ENCODE peak calls at places on chromosomes 6 and 20, in five cellular contexts. A, E, J, X and W are unnamed samples.

GRCh38 chr6:36927114-36927513 is 27.4 kb upstream of the PI16 start:
- DNase-seq in A (no peak), E (no peak), J (no peak), X (no peak), W (no peak)

GRCh38 chr6:48641544-48641943 is 530.5 kb upstream of the PTCHD4 start:
- DNase-seq in A (no peak), E (no peak), J (no peak), X (no peak), W (peak; percentile 51)

GRCh38 chr20:16701296-16701695 is 28.5 kb upstream of the SNRPB2 start:
- DNase-seq in A (peak; percentile 3), E (peak; percentile 2), J (no peak), X (no peak), W (no peak)

GRCh38 chr20:44198872-44199271 is 11.7 kb downstream of the OSER1 start:
- DNase-seq in A (no peak), E (no peak), J (no peak), X (no peak), W (no peak)

GRCh38 chr6:37155394-37156312 is 14.3 kb upstream of the PIM1 start:
- DNase-seq in A (peak; percentile 94), E (no peak), J (no peak), X (no peak), W (no peak)

GRCh38 chr6:1400126-1400850 is 10.9 kb downstream of the FOXF2 start:
- DNase-seq in A (no peak), E (no peak), J (no peak), X (no peak), W (no peak)

GRCh38 chr6:1986454-1987243 is 258.8 kb downstream of the GMDS start:
- DNase-seq in A (no peak), E (no peak), J (no peak), X (no peak), W (peak; percentile 13)

GRCh38 chr6:142958343-142958742 is 13.4 kb upstream of the HIVEP2 start:
- DNase-seq in A (no peak), E (no peak), J (no peak), X (no peak), W (no peak)

GRCh38 chr6:56004421-56004820 is 129.0 kb upstream of the BMP5 start:
- DNase-seq in A (no peak), E (no peak), J (no peak), X (no peak), W (no peak)

GRCh38 chr6:15906393-15906976 is 222.4 kb upstream of the MYLIP start:
- DNase-seq in A (no peak), E (no peak), J (no peak), X (no peak), W (no peak)

GRCh38 chr6:15909290-15910070 is 219.4 kb upstream of the MYLIP start:
- DNase-seq in A (no peak), E (no peak), J (no peak), X (no peak), W (no peak)

GRCh38 chr6:15911753-15912504 is 217.0 kb upstream of the MYLIP start:
- DNase-seq in A (no peak), E (no peak), J (no peak), X (no peak), W (no peak)

GRCh38 chr6:15907914-15908518 is 220.9 kb upstream of the MYLIP start:
- DNase-seq in A (no peak), E (no peak), J (no peak), X (no peak), W (no peak)

DNA sequence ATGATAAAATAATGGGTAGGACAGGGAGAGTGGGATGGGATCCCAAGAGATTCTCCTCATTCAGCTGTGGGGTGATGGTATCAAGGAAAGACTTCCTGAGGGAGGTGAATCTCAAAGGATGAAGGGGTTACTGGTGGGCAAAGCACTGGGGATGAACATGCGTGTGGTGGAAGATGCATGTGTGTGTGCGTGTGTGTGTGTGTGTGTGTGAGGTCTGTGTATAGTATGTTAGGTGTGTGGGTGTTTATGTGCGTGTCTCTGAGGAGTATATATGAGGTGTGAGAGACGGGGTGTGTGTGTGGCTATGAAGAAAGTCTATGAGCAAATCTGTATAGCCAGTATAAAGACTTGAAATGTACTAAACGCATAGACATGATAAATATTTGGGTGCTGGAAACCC is 220.0 kb upstream of the MYLIP start:
- DNase-seq in A (no peak), E (no peak), J (no peak), X (no peak), W (no peak)
- H3K27ac ChIP-seq in A (no peak overlapping the region), E (no peak overlapping the region), J (no peak overlapping the region), X (no peak overlapping the region), W (no peak overlapping the region)

GRCh38 chr6:87639373-87639772 is 49.4 kb downstream of the ORC3 start:
- DNase-seq in A (no peak), E (no peak), J (no peak), X (no peak), W (no peak)

GRCh38 chr6:87641065-87641692 is 51.2 kb downstream of the ORC3 start:
- DNase-seq in A (no peak), E (no peak), J (no peak), X (no peak), W (no peak)

DNA sequence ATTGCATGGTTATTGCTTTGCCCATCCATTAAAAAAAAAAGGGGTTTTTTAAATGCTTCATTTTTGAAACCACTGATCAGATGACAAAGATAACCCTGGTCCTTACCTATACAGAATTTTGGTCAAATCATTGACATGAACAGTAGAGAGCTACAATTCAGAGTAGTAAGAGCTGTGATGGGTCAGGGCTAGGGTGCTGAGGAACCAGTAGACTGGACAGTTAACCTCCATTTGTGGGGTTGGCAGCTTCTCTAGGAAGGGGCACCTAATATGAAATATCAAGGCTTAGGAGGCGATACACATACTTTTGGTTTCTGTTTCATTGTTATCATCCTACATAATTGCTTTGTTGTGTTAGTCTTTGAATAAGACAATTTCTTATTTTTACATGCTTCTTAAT is 55.1 kb downstream of the ORC3 start:
- DNase-seq in A (no peak), E (no peak), J (no peak), X (no peak), W (no peak)
- H3K4me3 ChIP-seq in A (no peak overlapping the region), E (no peak overlapping the region), J (no peak overlapping the region), X (no peak overlapping the region), W (no peak overlapping the region)

DNA sequence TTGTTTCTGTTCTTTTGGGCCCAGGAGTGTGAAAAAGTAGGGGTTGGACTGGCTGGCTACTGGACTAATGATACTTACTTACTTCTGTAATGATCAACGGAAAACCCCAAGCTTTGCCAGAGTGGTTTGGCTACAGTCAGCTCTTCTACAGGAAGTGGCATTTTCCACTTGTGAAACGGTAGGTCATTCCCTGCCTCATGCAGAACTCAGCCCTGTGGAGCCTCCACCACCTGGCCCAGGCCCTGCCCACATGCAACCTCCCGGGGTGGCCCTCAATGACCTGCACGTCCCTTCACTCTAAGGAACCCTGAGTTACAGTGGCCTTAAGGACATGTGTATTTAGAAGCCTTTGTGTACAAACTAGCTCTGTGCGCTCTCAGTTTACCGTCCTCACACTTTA is 140.4 kb downstream of the DTNBP1 start:
- DNase-seq in A (no peak), E (no peak), J (no peak), X (peak; percentile 18), W (no peak)
- H3K27ac ChIP-seq in A (no peak overlapping the region), E (no peak overlapping the region), J (no peak overlapping the region), X (no peak overlapping the region), W (no peak overlapping the region)

GRCh38 chr6:149139782-149140136 is 177.8 kb upstream of the TAB2 start:
- DNase-seq in A (no peak), E (no peak), J (no peak), X (no peak), W (no peak)
- H3K4me3 ChIP-seq in A (no peak overlapping the region), E (no peak overlapping the region), J (no peak overlapping the region), X (no peak overlapping the region), W (no peak overlapping the region)

GRCh38 chr6:16514249-16514648 is 247.0 kb downstream of the ATXN1 start:
- DNase-seq in A (no peak), E (no peak), J (no peak), X (no peak), W (peak; percentile 48)

GRCh38 chr6:16510245-16510644 is 251.0 kb downstream of the ATXN1 start:
- DNase-seq in A (no peak), E (no peak), J (no peak), X (no peak), W (no peak)

GRCh38 chr6:16512585-16513109 is 248.6 kb downstream of the ATXN1 start:
- DNase-seq in A (no peak), E (no peak), J (no peak), X (no peak), W (no peak)

GRCh38 chr6:16511048-16511660 is 250.1 kb downstream of the ATXN1 start:
- DNase-seq in A (no peak), E (no peak), J (no peak), X (no peak), W (peak; percentile 48)

DNA sequence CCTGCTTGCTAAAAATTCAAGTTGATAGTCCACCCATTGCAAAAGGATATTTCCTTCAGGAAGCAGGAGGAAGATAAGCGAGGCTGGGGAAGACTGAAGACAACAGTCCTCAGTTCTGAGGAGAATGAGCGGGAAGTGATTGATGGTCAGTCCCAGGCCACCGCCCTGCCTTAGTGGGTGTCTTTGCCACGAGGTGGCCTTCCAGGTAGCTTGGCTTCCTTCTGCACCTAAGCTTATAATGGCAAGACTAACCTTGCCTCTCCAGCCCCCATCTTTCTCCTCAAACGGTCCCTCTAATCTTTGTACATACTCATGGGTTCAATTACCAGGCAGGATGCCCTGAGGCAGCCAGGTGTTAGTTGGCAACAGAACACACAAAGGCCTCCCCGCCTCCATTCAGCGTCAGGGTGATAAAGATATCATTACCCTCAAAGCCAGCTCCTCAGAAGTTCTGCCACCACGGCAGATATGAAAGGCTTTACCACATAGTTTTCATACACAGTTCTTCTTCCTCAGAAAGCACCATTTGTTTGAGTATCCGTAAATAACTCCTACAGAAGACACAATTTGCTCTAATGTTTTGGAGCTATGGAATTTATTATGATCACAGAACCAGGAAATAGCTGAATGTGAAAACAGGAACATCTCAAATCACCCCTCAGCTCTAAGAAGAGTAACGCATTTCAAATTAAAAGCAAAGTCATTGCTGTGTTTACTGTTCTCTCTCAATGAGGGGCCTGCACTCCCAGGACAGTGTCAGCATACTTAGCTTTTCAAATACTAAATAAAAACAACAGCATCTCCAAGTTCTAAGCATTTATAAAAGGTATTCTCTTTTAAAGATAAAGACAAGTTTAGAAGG is 249.3 kb downstream of the ATXN1 start:
- DNase-seq in A (no peak), E (peak; percentile 71), J (no peak), X (no peak), W (no peak)
- H3K27ac ChIP-seq in A (peak overlapping the region; percentile 2), E (peak overlapping the region; percentile 44), J (no peak overlapping the region), X (no peak overlapping the region), W (no peak overlapping the region)

GRCh38 chr6:132413501-132413805 is 12.2 kb upstream of the MOXD1 start:
- DNase-seq in A (no peak), E (no peak), J (no peak), X (no peak), W (no peak)
- H3K4me3 ChIP-seq in A (no peak overlapping the region), E (no peak overlapping the region), J (no peak overlapping the region), X (no peak overlapping the region), W (no peak overlapping the region)

DNA sequence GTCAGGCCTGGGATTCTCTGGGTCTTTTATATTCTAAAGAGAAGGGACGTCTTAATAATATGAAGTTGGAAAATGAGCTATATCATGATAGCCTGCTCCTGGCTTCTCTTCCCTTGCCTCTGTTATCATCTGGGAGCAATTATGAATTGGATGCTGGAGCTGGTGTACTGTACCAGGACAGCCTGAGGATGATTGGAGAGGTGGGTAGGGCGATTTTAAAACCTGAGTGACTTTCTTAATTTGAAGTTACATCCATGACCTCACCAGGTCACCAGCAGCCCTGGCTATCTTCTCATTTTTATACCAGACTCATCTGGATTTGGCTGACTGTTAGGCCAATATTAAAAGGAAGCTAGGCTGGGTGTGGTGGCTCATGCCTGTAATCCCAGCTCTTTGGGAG is 317.6 kb downstream of the CLIC5 start:
- DNase-seq in A (no peak), E (no peak), J (no peak), X (no peak), W (no peak)
- H3K27ac ChIP-seq in A (no peak overlapping the region), E (no peak overlapping the region), J (no peak overlapping the region), X (no peak overlapping the region), W (peak overlapping the region; percentile 90)